ENCODE peak calls at places on chromosomes 7 and 10, in four cellular contexts. P, F, I and J are unnamed samples.

GRCh38 chr7:43439631-43440401 is 143.1 kb upstream of the STK17A start:
- DNase-seq in P (peak), F (peak), I (no peak), J (no peak)

GRCh38 chr7:147804032-147804431 is 786.5 kb upstream of the C7orf33 start:
- DNase-seq in P (no peak), F (no peak), I (no peak), J (no peak)

GRCh38 chr7:151710121-151710640 is 166.7 kb downstream of the PRKAG2 start:
- DNase-seq in P (no peak), F (no peak), I (no peak), J (no peak)

GRCh38 chr10:58044072-58044471 is 223.6 kb downstream of the IPMK start:
- DNase-seq in P (no peak), F (no peak), I (no peak), J (no peak)

GRCh38 chr7:22110881-22111280 is 165.2 kb upstream of the CDCA7L start:
- DNase-seq in P (peak), F (no peak), I (no peak), J (peak)

GRCh38 chr10:34715511-34716187 is 99.4 kb downstream of the PARD3 start:
- DNase-seq in P (no peak), F (no peak), I (no peak), J (no peak)

GRCh38 chr10:91214906-91215305 is 5.6 kb upstream of the PCGF5 start:
- DNase-seq in P (no peak), F (no peak), I (no peak), J (no peak)

GRCh38 chr7:149664666-149665065 is 108.7 kb downstream of the ZNF467 start:
- DNase-seq in P (no peak), F (no peak), I (no peak), J (no peak)

GRCh38 chr7:27697861-27698430 is 35.3 kb upstream of the HIBADH start:
- DNase-seq in P (peak), F (no peak), I (no peak), J (no peak)

GRCh38 chr7:27953361-27953760 is 213.4 kb downstream of the TAX1BP1 start:
- DNase-seq in P (no peak), F (no peak), I (no peak), J (no peak)

GRCh38 chr10:114541081-114541833 is 116.8 kb downstream of the ABLIM1 start:
- DNase-seq in P (peak), F (no peak), I (no peak), J (no peak)

GRCh38 chr7:155459867-155460461 is 2.0 kb downstream of the EN2 start:
- DNase-seq in P (no peak), F (no peak), I (peak), J (no peak)

GRCh38 chr7:41131956-41132355 is 570.9 kb downstream of the INHBA start:
- DNase-seq in P (no peak), F (no peak), I (no peak), J (no peak)